ENCODE peak calls at places on chromosomes 6 and 20, in ten cellular contexts. One of them, this sample, is unnamed.

GRCh38 chr20:38728237-38728761 is 4.0 kb downstream of the SLC32A1 start:
- DNase-seq in GM23338: peak
- DNase-seq in GM12878: no peak
- DNase-seq in NT2/D1: no peak
- DNase-seq in OCI-LY7: no peak
- DNase-seq in fibroblast of the aortic adventitia: no peak
- DNase-seq in PC-3: no peak
- DNase-seq in uterus: no peak
- DNase-seq in AG10803: no peak
- DNase-seq in A549: no peak
- DNase-seq in this sample: no peak

GRCh38 chr6:157173756-157174155 is 149.6 kb downstream of the TMEM242 start:
- DNase-seq in GM12878: no peak
- DNase-seq in fibroblast of the aortic adventitia: peak
- DNase-seq in OCI-LY7: no peak
- DNase-seq in uterus: no peak
- DNase-seq in GM23338: no peak
- DNase-seq in A549: no peak
- DNase-seq in AG10803: peak
- DNase-seq in NT2/D1: no peak
- DNase-seq in PC-3: no peak
- DNase-seq in this sample: no peak

GRCh38 chr20:43832096-43832816 is 82.4 kb upstream of the TOX2 start:
- DNase-seq in OCI-LY7: no peak
- DNase-seq in NT2/D1: no peak
- DNase-seq in PC-3: no peak
- DNase-seq in A549: no peak
- DNase-seq in GM23338: no peak
- DNase-seq in GM12878: no peak
- DNase-seq in AG10803: no peak
- DNase-seq in fibroblast of the aortic adventitia: no peak
- DNase-seq in uterus: no peak
- DNase-seq in this sample: no peak

GRCh38 chr6:127136786-127137185 is 18.3 kb downstream of the RSPO3 start:
- DNase-seq in uterus: no peak
- DNase-seq in PC-3: no peak
- DNase-seq in A549: no peak
- DNase-seq in OCI-LY7: no peak
- DNase-seq in GM12878: no peak
- DNase-seq in GM23338: no peak
- DNase-seq in AG10803: no peak
- DNase-seq in NT2/D1: no peak
- DNase-seq in fibroblast of the aortic adventitia: no peak
- DNase-seq in this sample: no peak

GRCh38 chr6:11500008-11500407 is 37.5 kb upstream of the TMEM170B start:
- DNase-seq in OCI-LY7: no peak
- DNase-seq in GM23338: no peak
- DNase-seq in PC-3: peak
- DNase-seq in AG10803: peak
- DNase-seq in fibroblast of the aortic adventitia: peak
- DNase-seq in uterus: no peak
- DNase-seq in NT2/D1: no peak
- DNase-seq in A549: no peak
- DNase-seq in GM12878: no peak
- DNase-seq in this sample: no peak

GRCh38 chr20:21554985-21555384 is 41.1 kb upstream of the NKX2-2 start:
- DNase-seq in GM12878: no peak
- DNase-seq in PC-3: no peak
- DNase-seq in A549: no peak
- DNase-seq in NT2/D1: no peak
- DNase-seq in GM23338: no peak
- DNase-seq in AG10803: no peak
- DNase-seq in OCI-LY7: no peak
- DNase-seq in fibroblast of the aortic adventitia: no peak
- DNase-seq in uterus: no peak
- DNase-seq in this sample: no peak

GRCh38 chr6:3751019-3751729 is at the start of gene PXDC1:
- DNase-seq in PC-3: peak
- DNase-seq in AG10803: no peak
- DNase-seq in uterus: no peak
- DNase-seq in fibroblast of the aortic adventitia: no peak
- DNase-seq in GM23338: peak
- DNase-seq in NT2/D1: no peak
- DNase-seq in GM12878: no peak
- DNase-seq in OCI-LY7: no peak
- DNase-seq in A549: no peak
- DNase-seq in this sample: no peak

GRCh38 chr6:116190550-116190949 is 63.3 kb downstream of the TSPYL4 start:
- DNase-seq in GM12878: no peak
- DNase-seq in PC-3: no peak
- DNase-seq in NT2/D1: no peak
- DNase-seq in fibroblast of the aortic adventitia: peak
- DNase-seq in GM23338: no peak
- DNase-seq in A549: no peak
- DNase-seq in AG10803: peak
- DNase-seq in uterus: no peak
- DNase-seq in OCI-LY7: no peak
- DNase-seq in this sample: no peak

GRCh38 chr6:52839124-52840055 is 1.2 kb downstream of the GSTA5 start:
- DNase-seq in GM23338: peak
- DNase-seq in GM12878: no peak
- DNase-seq in A549: peak
- DNase-seq in fibroblast of the aortic adventitia: peak
- DNase-seq in AG10803: peak
- DNase-seq in OCI-LY7: peak
- DNase-seq in uterus: no peak
- DNase-seq in NT2/D1: peak
- DNase-seq in PC-3: peak
- DNase-seq in this sample: peak

GRCh38 chr6:1027795-1028569 is 283.9 kb upstream of the FOXQ1 start:
- DNase-seq in uterus: no peak
- DNase-seq in AG10803: no peak
- DNase-seq in A549: no peak
- DNase-seq in PC-3: no peak
- DNase-seq in OCI-LY7: no peak
- DNase-seq in fibroblast of the aortic adventitia: no peak
- DNase-seq in GM23338: peak
- DNase-seq in GM12878: no peak
- DNase-seq in NT2/D1: no peak
- DNase-seq in this sample: no peak

GRCh38 chr6:30107756-30108155 is 5.1 kb downstream of the TRIM31 start:
- DNase-seq in GM12878: no peak
- DNase-seq in AG10803: no peak
- DNase-seq in NT2/D1: no peak
- DNase-seq in OCI-LY7: no peak
- DNase-seq in PC-3: peak
- DNase-seq in A549: no peak
- DNase-seq in GM23338: no peak
- DNase-seq in uterus: no peak
- DNase-seq in fibroblast of the aortic adventitia: no peak
- DNase-seq in this sample: no peak

GRCh38 chr6:151068761-151069312 is 170.9 kb upstream of the AKAP12 start:
- DNase-seq in GM12878: no peak
- DNase-seq in uterus: peak
- DNase-seq in NT2/D1: no peak
- DNase-seq in OCI-LY7: no peak
- DNase-seq in GM23338: no peak
- DNase-seq in AG10803: peak
- DNase-seq in PC-3: peak
- DNase-seq in A549: no peak
- DNase-seq in fibroblast of the aortic adventitia: peak
- DNase-seq in this sample: no peak

GRCh38 chr20:14744723-14745122 is 407.3 kb upstream of the FLRT3 start:
- DNase-seq in OCI-LY7: no peak
- DNase-seq in GM23338: no peak
- DNase-seq in AG10803: no peak
- DNase-seq in GM12878: peak
- DNase-seq in uterus: no peak
- DNase-seq in fibroblast of the aortic adventitia: no peak
- DNase-seq in NT2/D1: no peak
- DNase-seq in PC-3: no peak
- DNase-seq in A549: no peak
- DNase-seq in this sample: no peak

DNA sequence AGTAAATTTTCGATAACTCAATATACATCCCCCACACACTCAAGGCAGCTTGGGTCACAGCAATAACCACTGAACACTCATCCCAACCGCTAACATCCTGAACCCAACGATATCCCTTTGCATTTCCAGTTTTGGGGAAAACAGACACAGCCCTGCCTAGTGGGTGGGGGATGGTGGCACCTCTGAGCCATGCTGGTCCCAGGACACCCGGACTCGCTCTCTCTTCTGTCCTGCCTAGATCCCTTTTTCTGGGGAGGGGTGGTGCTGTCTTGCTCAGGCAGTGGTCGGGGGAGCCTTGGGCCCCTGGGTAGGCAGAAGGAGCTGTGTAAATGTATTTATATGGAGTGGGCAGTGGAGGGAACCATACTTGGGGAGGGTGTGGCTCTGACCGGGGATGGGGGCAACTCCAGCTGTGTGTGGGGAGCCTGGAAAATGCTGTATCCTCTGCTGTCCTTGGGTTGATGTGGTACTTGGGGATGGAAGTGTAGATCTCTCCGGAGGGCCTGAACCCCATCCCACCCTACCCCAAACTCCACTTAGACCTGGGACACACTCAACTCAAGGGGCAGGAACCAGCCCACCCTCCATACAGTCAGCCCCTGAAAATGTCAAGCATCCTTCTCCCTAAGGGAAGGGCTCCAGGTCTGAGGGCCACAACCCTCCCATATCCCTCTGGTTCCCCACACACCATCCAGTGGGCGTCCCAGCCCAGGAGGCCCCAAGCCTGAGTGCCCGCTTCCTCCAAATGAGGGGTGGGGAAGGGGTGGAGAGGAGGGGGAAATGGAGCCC is 23.7 kb upstream of the SLC22A7 start:
- DNase-seq in GM12878: no peak
- DNase-seq in AG10803: no peak
- DNase-seq in fibroblast of the aortic adventitia: no peak
- DNase-seq in GM23338: no peak
- DNase-seq in OCI-LY7: no peak
- DNase-seq in uterus: no peak
- DNase-seq in PC-3: no peak
- DNase-seq in NT2/D1: no peak
- DNase-seq in A549: no peak
- DNase-seq in this sample: no peak
- H3K4me3 ChIP-seq in GM12878: no peak
- H3K4me3 ChIP-seq in AG10803: no peak
- H3K4me3 ChIP-seq in fibroblast of the aortic adventitia: no peak
- H3K4me3 ChIP-seq in GM23338: peak
- H3K4me3 ChIP-seq in OCI-LY7: no peak
- H3K4me3 ChIP-seq in uterus: no peak
- H3K4me3 ChIP-seq in PC-3: no peak
- H3K4me3 ChIP-seq in NT2/D1: peak
- H3K4me3 ChIP-seq in A549: no peak
- H3K4me3 ChIP-seq in this sample: no peak

DNA sequence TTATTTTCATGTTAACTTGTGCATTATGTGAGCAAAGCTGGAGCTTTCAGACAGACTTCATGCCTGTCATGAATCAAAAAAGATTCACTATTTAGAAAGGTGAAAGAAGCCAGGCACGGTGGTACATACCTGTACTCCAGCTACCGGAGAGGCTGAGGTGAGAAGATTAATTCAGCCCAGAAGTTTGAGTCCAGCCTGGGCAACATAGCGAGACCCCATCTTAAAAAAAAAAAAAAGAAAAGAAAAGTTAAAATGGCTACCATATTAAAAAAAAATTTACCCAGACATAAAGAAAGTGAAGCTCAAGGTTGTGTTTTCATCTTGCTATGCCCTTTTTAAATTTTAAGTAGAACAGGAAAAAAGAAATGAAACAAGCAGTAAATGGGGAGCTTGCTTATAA is 889 bp downstream of the CASS4 start:
- DNase-seq in NT2/D1: no peak
- DNase-seq in OCI-LY7: no peak
- DNase-seq in PC-3: no peak
- DNase-seq in uterus: no peak
- DNase-seq in A549: no peak
- DNase-seq in GM23338: no peak
- DNase-seq in GM12878: no peak
- DNase-seq in AG10803: no peak
- DNase-seq in fibroblast of the aortic adventitia: no peak
- DNase-seq in this sample: no peak
- H3K4me3 ChIP-seq in NT2/D1: no peak
- H3K4me3 ChIP-seq in OCI-LY7: no peak
- H3K4me3 ChIP-seq in PC-3: no peak
- H3K4me3 ChIP-seq in uterus: no peak
- H3K4me3 ChIP-seq in A549: no peak
- H3K4me3 ChIP-seq in GM23338: no peak
- H3K4me3 ChIP-seq in GM12878: no peak
- H3K4me3 ChIP-seq in AG10803: no peak
- H3K4me3 ChIP-seq in fibroblast of the aortic adventitia: no peak
- H3K4me3 ChIP-seq in this sample: no peak

DNA sequence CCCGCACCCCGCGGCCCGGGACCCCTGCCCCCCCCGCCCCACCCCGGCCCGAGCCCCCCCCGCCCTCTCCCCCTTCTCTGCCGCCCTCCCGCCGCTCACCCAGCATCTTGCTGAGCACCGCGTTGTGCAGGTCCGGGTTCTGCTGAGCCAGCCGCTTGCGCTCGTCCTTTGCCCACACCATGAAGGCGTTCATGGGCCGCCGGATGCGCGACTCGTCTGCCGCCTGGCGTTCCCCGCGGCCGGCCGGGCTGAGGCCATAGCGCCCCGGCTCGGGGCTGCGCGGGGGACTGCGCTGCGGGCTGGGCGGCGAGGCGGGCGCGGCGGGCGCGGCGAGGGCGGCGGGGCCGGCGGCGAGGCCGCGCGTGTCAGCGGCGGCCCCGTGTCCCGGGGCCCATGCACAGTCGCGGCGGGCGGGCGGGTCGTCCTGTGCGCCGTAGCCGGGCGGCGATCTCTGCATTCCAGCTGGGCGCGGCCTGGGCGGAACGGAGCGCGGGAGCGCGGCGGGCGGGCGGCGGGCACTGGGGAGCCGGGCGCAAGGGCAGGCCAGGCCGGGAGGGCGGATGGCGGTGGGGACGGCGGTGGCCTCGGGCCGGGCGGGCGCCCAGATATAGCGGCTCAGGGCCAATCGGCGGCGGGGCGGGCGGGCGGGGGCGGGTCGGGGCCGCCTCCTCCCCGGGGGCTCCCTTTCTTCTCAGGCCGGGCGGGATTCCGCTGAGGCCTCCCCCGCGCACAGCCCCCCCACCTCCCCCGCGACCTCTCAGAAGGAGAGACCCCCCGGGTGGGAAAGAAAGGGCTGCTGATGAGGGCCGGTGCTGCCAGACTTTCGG is at the start of gene SOX18:
- DNase-seq in OCI-LY7: no peak
- DNase-seq in uterus: no peak
- DNase-seq in fibroblast of the aortic adventitia: peak
- DNase-seq in PC-3: peak
- DNase-seq in NT2/D1: no peak
- DNase-seq in AG10803: no peak
- DNase-seq in GM12878: no peak
- DNase-seq in GM23338: peak
- DNase-seq in A549: peak
- DNase-seq in this sample: no peak
- H3K4me3 ChIP-seq in OCI-LY7: no peak
- H3K4me3 ChIP-seq in uterus: peak
- H3K4me3 ChIP-seq in fibroblast of the aortic adventitia: peak
- H3K4me3 ChIP-seq in PC-3: no peak
- H3K4me3 ChIP-seq in NT2/D1: peak
- H3K4me3 ChIP-seq in AG10803: no peak
- H3K4me3 ChIP-seq in GM12878: no peak
- H3K4me3 ChIP-seq in GM23338: peak
- H3K4me3 ChIP-seq in A549: peak
- H3K4me3 ChIP-seq in this sample: no peak

GRCh38 chr6:170186909-170187668 is 103.8 kb downstream of the DLL1 start:
- DNase-seq in uterus: no peak
- DNase-seq in GM23338: no peak
- DNase-seq in OCI-LY7: no peak
- DNase-seq in NT2/D1: no peak
- DNase-seq in fibroblast of the aortic adventitia: no peak
- DNase-seq in AG10803: no peak
- DNase-seq in GM12878: no peak
- DNase-seq in PC-3: no peak
- DNase-seq in A549: no peak
- DNase-seq in this sample: no peak
- H3K4me3 ChIP-seq in uterus: no peak
- H3K4me3 ChIP-seq in GM23338: no peak
- H3K4me3 ChIP-seq in OCI-LY7: no peak
- H3K4me3 ChIP-seq in NT2/D1: no peak
- H3K4me3 ChIP-seq in fibroblast of the aortic adventitia: no peak
- H3K4me3 ChIP-seq in AG10803: no peak
- H3K4me3 ChIP-seq in GM12878: no peak
- H3K4me3 ChIP-seq in PC-3: no peak
- H3K4me3 ChIP-seq in A549: no peak
- H3K4me3 ChIP-seq in this sample: no peak

This sample was measured in Jurkat, Clone E6-1.